ENCODE peak calls at places on chromosomes 4 and X, in five cellular contexts. One of them, this sample, is unnamed.

GRCh38 chr4:87489678-87490077 is 39.5 kb downstream of the SPARCL1 start:
- DNase-seq in progenitor cell of endocrine pancreas: no peak
- DNase-seq in lower lobe of right lung: no peak
- DNase-seq in HFF-Myc: no peak
- DNase-seq in astrocyte of the spinal cord: no peak
- DNase-seq in this sample: no peak

GRCh38 chrX:107505223-107505622 is 55.8 kb downstream of the FRMPD3 start:
- DNase-seq in progenitor cell of endocrine pancreas: no peak
- DNase-seq in lower lobe of right lung: no peak
- DNase-seq in HFF-Myc: no peak
- DNase-seq in astrocyte of the spinal cord: no peak
- DNase-seq in this sample: no peak

GRCh38 chr4:54225671-54226398 is 3.3 kb upstream of the PDGFRA start:
- DNase-seq in progenitor cell of endocrine pancreas: no peak
- DNase-seq in lower lobe of right lung: no peak
- DNase-seq in HFF-Myc: no peak
- DNase-seq in astrocyte of the spinal cord: peak
- DNase-seq in this sample: no peak

GRCh38 chr4:52711271-52711670 is 40.0 kb downstream of the ERVMER34-1 start:
- DNase-seq in progenitor cell of endocrine pancreas: no peak
- DNase-seq in lower lobe of right lung: no peak
- DNase-seq in HFF-Myc: no peak
- DNase-seq in astrocyte of the spinal cord: no peak
- DNase-seq in this sample: no peak

GRCh38 chr4:53100801-53101581 is 238.9 kb downstream of the RASL11B start:
- DNase-seq in progenitor cell of endocrine pancreas: no peak
- DNase-seq in lower lobe of right lung: no peak
- DNase-seq in HFF-Myc: no peak
- DNase-seq in astrocyte of the spinal cord: peak
- DNase-seq in this sample: no peak

GRCh38 chr4:38832624-38833528 is 23.7 kb downstream of the TLR6 start:
- DNase-seq in progenitor cell of endocrine pancreas: no peak
- DNase-seq in lower lobe of right lung: no peak
- DNase-seq in HFF-Myc: no peak
- DNase-seq in astrocyte of the spinal cord: no peak
- DNase-seq in this sample: no peak

GRCh38 chr4:5940470-5941203 is 47.8 kb upstream of the CRMP1 start:
- DNase-seq in progenitor cell of endocrine pancreas: peak
- DNase-seq in lower lobe of right lung: no peak
- DNase-seq in HFF-Myc: peak
- DNase-seq in astrocyte of the spinal cord: no peak
- DNase-seq in this sample: no peak

GRCh38 chrX:19679787-19680186 is 164.5 kb upstream of the MAP3K15 start:
- DNase-seq in progenitor cell of endocrine pancreas: no peak
- DNase-seq in lower lobe of right lung: no peak
- DNase-seq in HFF-Myc: no peak
- DNase-seq in astrocyte of the spinal cord: no peak
- DNase-seq in this sample: no peak

GRCh38 chr4:10461091-10461849 is 4.0 kb upstream of the ZNF518B start:
- DNase-seq in progenitor cell of endocrine pancreas: peak
- DNase-seq in lower lobe of right lung: peak
- DNase-seq in HFF-Myc: peak
- DNase-seq in astrocyte of the spinal cord: peak
- DNase-seq in this sample: peak

GRCh38 chrX:119488749-119489148 is 20.5 kb downstream of the SLC25A5 start:
- DNase-seq in progenitor cell of endocrine pancreas: no peak
- DNase-seq in lower lobe of right lung: peak
- DNase-seq in HFF-Myc: no peak
- DNase-seq in astrocyte of the spinal cord: peak
- DNase-seq in this sample: peak

GRCh38 chrX:36640232-36640631 is 367.9 kb upstream of the FAM47C start:
- DNase-seq in progenitor cell of endocrine pancreas: no peak
- DNase-seq in lower lobe of right lung: no peak
- DNase-seq in HFF-Myc: no peak
- DNase-seq in astrocyte of the spinal cord: no peak
- DNase-seq in this sample: no peak

GRCh38 chrX:72255445-72255844 is 16.6 kb upstream of the ERCC6L start:
- DNase-seq in progenitor cell of endocrine pancreas: peak
- DNase-seq in lower lobe of right lung: peak
- DNase-seq in HFF-Myc: no peak
- DNase-seq in astrocyte of the spinal cord: no peak
- DNase-seq in this sample: no peak

GRCh38 chr4:172521171-172521570 is 647.4 kb upstream of the GALNT7 start:
- DNase-seq in progenitor cell of endocrine pancreas: no peak
- DNase-seq in lower lobe of right lung: no peak
- DNase-seq in HFF-Myc: no peak
- DNase-seq in astrocyte of the spinal cord: no peak
- DNase-seq in this sample: no peak

GRCh38 chrX:21926527-21927278 is 13.8 kb upstream of the SMS start:
- DNase-seq in progenitor cell of endocrine pancreas: no peak
- DNase-seq in lower lobe of right lung: no peak
- DNase-seq in HFF-Myc: peak
- DNase-seq in astrocyte of the spinal cord: peak
- DNase-seq in this sample: no peak

GRCh38 chrX:144791298-144791697 is 456.0 kb upstream of the SPANXN1 start:
- DNase-seq in progenitor cell of endocrine pancreas: no peak
- DNase-seq in lower lobe of right lung: no peak
- DNase-seq in HFF-Myc: no peak
- DNase-seq in astrocyte of the spinal cord: no peak
- DNase-seq in this sample: no peak

GRCh38 chrX:53047228-53047627 is 1.4 kb upstream of the GPR173 start:
- DNase-seq in progenitor cell of endocrine pancreas: no peak
- DNase-seq in lower lobe of right lung: no peak
- DNase-seq in HFF-Myc: no peak
- DNase-seq in astrocyte of the spinal cord: no peak
- DNase-seq in this sample: no peak

GRCh38 chr4:101217353-101218031 is 129.8 kb downstream of the PPP3CA start:
- DNase-seq in progenitor cell of endocrine pancreas: no peak
- DNase-seq in lower lobe of right lung: no peak
- DNase-seq in HFF-Myc: no peak
- DNase-seq in astrocyte of the spinal cord: no peak
- DNase-seq in this sample: no peak

GRCh38 chrX:47650164-47651042 is at the start of gene ELK1:
- DNase-seq in progenitor cell of endocrine pancreas: peak
- DNase-seq in lower lobe of right lung: peak
- DNase-seq in HFF-Myc: peak
- DNase-seq in astrocyte of the spinal cord: peak
- DNase-seq in this sample: peak
- TF ChIP-seq CTCF in progenitor cell of endocrine pancreas: no peak
- TF ChIP-seq CTCF in lower lobe of right lung: peak
- TF ChIP-seq CTCF in HFF-Myc: no peak
- TF ChIP-seq CTCF in astrocyte of the spinal cord: no peak
- TF ChIP-seq CTCF in this sample: no peak

DNA sequence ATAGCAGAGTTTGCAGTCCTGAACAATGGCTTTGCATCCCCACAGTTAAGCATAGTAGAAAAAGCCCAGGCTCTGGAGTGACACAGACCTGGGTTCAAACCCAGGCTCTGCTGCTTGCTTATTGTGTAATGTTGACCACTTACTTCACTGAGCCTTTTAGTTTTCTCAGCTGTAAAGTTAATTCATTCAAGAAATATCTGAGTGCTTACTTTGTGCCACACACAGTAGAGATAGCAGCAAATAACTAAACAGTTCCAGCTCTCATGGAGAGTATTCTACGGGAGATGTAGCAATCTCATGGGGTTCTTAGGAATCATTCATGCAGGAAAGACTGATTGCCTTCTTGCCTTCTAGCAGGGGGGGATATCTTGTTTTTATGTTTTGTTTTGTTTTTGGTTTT is 63.2 kb downstream of the SLC9A6 start:
- DNase-seq in progenitor cell of endocrine pancreas: no peak
- DNase-seq in lower lobe of right lung: no peak
- DNase-seq in HFF-Myc: no peak
- DNase-seq in astrocyte of the spinal cord: no peak
- DNase-seq in this sample: no peak
- TF ChIP-seq CTCF in progenitor cell of endocrine pancreas: no peak
- TF ChIP-seq CTCF in lower lobe of right lung: no peak
- TF ChIP-seq CTCF in HFF-Myc: no peak
- TF ChIP-seq CTCF in astrocyte of the spinal cord: no peak
- TF ChIP-seq CTCF in this sample: no peak

DNA sequence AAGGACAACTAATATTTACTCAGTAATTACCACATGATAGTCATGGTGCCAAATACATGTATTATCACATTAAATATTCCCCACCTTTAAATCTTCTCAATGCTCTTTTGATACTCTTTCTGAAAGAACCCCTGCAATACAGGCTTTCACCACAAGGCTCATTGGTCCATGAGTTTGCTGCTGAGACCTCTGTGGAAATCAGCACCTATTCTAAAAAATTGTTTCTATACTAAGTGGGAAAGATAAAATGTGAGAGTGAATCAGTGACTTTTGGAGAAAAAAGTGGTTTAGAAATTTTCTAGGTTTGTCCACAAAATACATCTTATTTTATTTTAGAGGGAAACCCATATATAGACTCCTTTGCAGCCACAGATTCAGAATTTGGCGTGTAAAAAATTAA is 257.3 kb downstream of the ZIC3 start:
- DNase-seq in progenitor cell of endocrine pancreas: no peak
- DNase-seq in lower lobe of right lung: no peak
- DNase-seq in HFF-Myc: no peak
- DNase-seq in astrocyte of the spinal cord: no peak
- DNase-seq in this sample: no peak
- TF ChIP-seq CTCF in progenitor cell of endocrine pancreas: peak
- TF ChIP-seq CTCF in lower lobe of right lung: no peak
- TF ChIP-seq CTCF in HFF-Myc: no peak
- TF ChIP-seq CTCF in astrocyte of the spinal cord: peak
- TF ChIP-seq CTCF in this sample: peak

DNA sequence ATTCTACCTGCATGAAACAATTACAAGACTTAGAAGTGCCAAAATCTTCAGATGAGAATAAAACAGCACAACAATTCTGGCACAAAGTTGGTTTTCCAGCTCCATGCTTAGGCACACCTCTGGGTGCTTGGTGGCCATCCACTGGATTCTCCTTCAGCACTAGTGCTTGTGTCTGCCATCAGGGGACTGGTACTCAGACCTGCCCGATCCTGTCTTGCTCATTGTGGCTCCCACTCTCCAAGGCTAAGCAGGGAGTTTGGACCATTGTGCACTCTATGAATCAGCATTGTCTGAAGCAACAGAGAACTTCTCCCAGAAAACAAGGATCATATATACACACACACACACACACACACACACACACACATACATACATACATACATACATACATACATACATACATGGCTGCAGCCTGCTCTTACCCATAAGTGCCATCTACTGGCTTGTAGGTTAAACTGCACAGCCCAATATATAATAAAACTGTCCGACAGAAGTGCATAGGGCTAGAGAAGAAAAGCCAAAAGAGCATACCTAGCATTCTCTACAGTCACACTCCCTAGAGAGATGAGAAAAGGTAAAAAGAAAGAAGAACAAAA is 345.3 kb upstream of the LCORL start:
- DNase-seq in progenitor cell of endocrine pancreas: no peak
- DNase-seq in lower lobe of right lung: no peak
- DNase-seq in HFF-Myc: no peak
- DNase-seq in astrocyte of the spinal cord: peak
- DNase-seq in this sample: no peak
- TF ChIP-seq CTCF in progenitor cell of endocrine pancreas: peak
- TF ChIP-seq CTCF in lower lobe of right lung: peak
- TF ChIP-seq CTCF in HFF-Myc: peak
- TF ChIP-seq CTCF in astrocyte of the spinal cord: peak
- TF ChIP-seq CTCF in this sample: peak